ENCODE peak calls at places on chromosomes 11 and 22, in four cellular contexts. R, B, P and S are unnamed samples.
A peak's percentile ranks its signal among the peaks of the same experiment; 100 is the strongest.

GRCh38 chr11:97683733-97684132 is 1293.9 kb downstream of the JRKL start:
- DNase-seq in R (no peak), B (no peak), P (no peak), S (no peak)

GRCh38 chr11:75431533-75432525 is 1.2 kb downstream of the KLHL35 start:
- DNase-seq in R (no peak), B (no peak), P (no peak), S (no peak)

GRCh38 chr22:30310881-30311771 is 15.6 kb downstream of the TBC1D10A start:
- DNase-seq in R (no peak), B (peak; percentile 93), P (no peak), S (peak; percentile 75)

GRCh38 chr11:100980156-100980555 is 149.5 kb downstream of the PGR start:
- DNase-seq in R (no peak), B (no peak), P (no peak), S (no peak)

GRCh38 chr11:62127941-62128770 is 4.3 kb downstream of the INCENP start:
- DNase-seq in R (no peak), B (peak; percentile 79), P (no peak), S (no peak)

GRCh38 chr11:14364322-14364721 is 5.3 kb upstream of the RRAS2 start:
- DNase-seq in R (no peak), B (no peak), P (no peak), S (no peak)

GRCh38 chr11:64971421-64972233 is at the start of gene MAJIN:
- DNase-seq in R (peak; percentile 94), B (peak; percentile 96), P (peak; percentile 34), S (peak; percentile 78)

GRCh38 chr11:63502252-63502820 is 3.5 kb upstream of the LGALS12 start:
- DNase-seq in R (no peak), B (no peak), P (no peak), S (no peak)

GRCh38 chr11:2886191-2886894 is 768 bp upstream of the CDKN1C start:
- DNase-seq in R (no peak), B (no peak), P (peak; percentile 56), S (no peak)

GRCh38 chr22:46622081-46622521 is 1.9 kb downstream of the GRAMD4 start:
- DNase-seq in R (no peak), B (no peak), P (no peak), S (no peak)

GRCh38 chr11:134489728-134490127 is 77.7 kb upstream of the B3GAT1 start:
- DNase-seq in R (no peak), B (peak; percentile 36), P (no peak), S (peak; percentile 23)

GRCh38 chr11:128757235-128757711 is 63.4 kb downstream of the FLI1 start:
- DNase-seq in R (no peak), B (no peak), P (no peak), S (no peak)

GRCh38 chr11:125918140-125918840 is 14.0 kb downstream of the DDX25 start:
- DNase-seq in R (no peak), B (no peak), P (no peak), S (no peak)

GRCh38 chr11:46119352-46120216 is 1.7 kb downstream of the PHF21A start:
- DNase-seq in R (peak; percentile 15), B (no peak), P (peak; percentile 21), S (peak; percentile 61)

GRCh38 chr11:117916956-117917355 is 12.2 kb downstream of the TMPRSS13 start:
- DNase-seq in R (no peak), B (peak; percentile 62), P (no peak), S (no peak)

GRCh38 chr11:94706211-94706610 is 61.9 kb upstream of the AMOTL1 start:
- DNase-seq in R (no peak), B (no peak), P (no peak), S (peak; percentile 55)

GRCh38 chr11:115153135-115153534 is 351.1 kb downstream of the CADM1 start:
- DNase-seq in R (no peak), B (no peak), P (no peak), S (no peak)

GRCh38 chr22:30267382-30268302 is 991 bp upstream of the OSM start:
- DNase-seq in R (no peak), B (no peak), P (no peak), S (no peak)

GRCh38 chr11:43830928-43831440 is 49.6 kb upstream of the ALKBH3 start:
- DNase-seq in R (peak; percentile 31), B (no peak), P (no peak), S (no peak)

GRCh38 chr22:27476729-27477128 is 324.8 kb downstream of the MN1 start:
- DNase-seq in R (no peak), B (no peak), P (no peak), S (no peak)

GRCh38 chr11:114256176-114256897 is 39.9 kb upstream of the NNMT start:
- DNase-seq in R (no peak), B (no peak), P (no peak), S (no peak)

GRCh38 chr11:20011294-20011951 is 148.9 kb downstream of the DBX1 start:
- DNase-seq in R (no peak), B (no peak), P (no peak), S (no peak)

GRCh38 chr11:12291313-12291712 is 86.1 kb upstream of the PARVA start:
- DNase-seq in R (no peak), B (no peak), P (no peak), S (no peak)

GRCh38 chr11:76243157-76243556 is 36.9 kb upstream of the WNT11 start:
- DNase-seq in R (no peak), B (no peak), P (no peak), S (no peak)

GRCh38 chr11:57649826-57650738 is at the start of gene YPEL4:
- DNase-seq in R (no peak), B (peak; percentile 94), P (no peak), S (peak; percentile 58)

GRCh38 chr11:47302853-47303252 is 32.9 kb downstream of the MADD start:
- DNase-seq in R (no peak), B (no peak), P (no peak), S (no peak)

GRCh38 chr11:18394928-18395734 is 768 bp downstream of the LDHA start:
- DNase-seq in R (no peak), B (no peak), P (no peak), S (peak; percentile 68)

GRCh38 chr11:119310682-119311052 is 6.3 kb downstream of the MCAM start:
- DNase-seq in R (no peak), B (no peak), P (no peak), S (no peak)

GRCh38 chr11:37946155-37946766 is 1348.2 kb upstream of the RAG2 start:
- DNase-seq in R (peak; percentile 1), B (no peak), P (no peak), S (no peak)

GRCh38 chr11:98589975-98590374 is 430.8 kb upstream of the CNTN5 start:
- DNase-seq in R (no peak), B (no peak), P (no peak), S (no peak)

GRCh38 chr22:27311666-27312566 is 489.6 kb downstream of the MN1 start:
- DNase-seq in R (no peak), B (no peak), P (no peak), S (no peak)

GRCh38 chr22:46097268-46097900 is 52.9 kb upstream of the PPARA start:
- DNase-seq in R (no peak), B (no peak), P (no peak), S (no peak)